ENCODE peak calls at places on chromosomes 4 and X, in eight cellular contexts. One of them, this sample, is unnamed.
A peak's percentile ranks its signal among the peaks of the same experiment; 100 is the strongest.

GRCh38 chr4:112213091-112213490 is 18.5 kb upstream of the AP1AR start:
- DNase-seq in HFF-Myc: no peak
- DNase-seq in right lobe of liver: no peak
- DNase-seq in AG04450: no peak
- DNase-seq in PC-3: no peak
- DNase-seq in PC-9: no peak
- DNase-seq in A549: no peak
- DNase-seq in upper lobe of left lung: no peak
- DNase-seq in this sample: no peak

GRCh38 chr4:35125995-35126712 is 1118.2 kb downstream of the ARAP2 start:
- DNase-seq in right lobe of liver: peak; percentile 30
- DNase-seq in AG04450: no peak
- DNase-seq in PC-9: no peak
- DNase-seq in A549: no peak
- DNase-seq in upper lobe of left lung: no peak
- DNase-seq in PC-3: no peak
- DNase-seq in HFF-Myc: no peak
- DNase-seq in this sample: no peak

GRCh38 chrX:136065044-136065671 is 79.9 kb downstream of the SLC9A6 start:
- DNase-seq in HFF-Myc: no peak
- DNase-seq in upper lobe of left lung: peak; percentile 8
- DNase-seq in PC-9: peak; percentile 92
- DNase-seq in AG04450: no peak
- DNase-seq in PC-3: peak; percentile 88
- DNase-seq in A549: no peak
- DNase-seq in right lobe of liver: peak; percentile 24
- DNase-seq in this sample: peak; percentile 47

GRCh38 chr4:76744253-76744921 is 153.6 kb downstream of the SOWAHB start:
- DNase-seq in A549: no peak
- DNase-seq in upper lobe of left lung: no peak
- DNase-seq in HFF-Myc: no peak
- DNase-seq in PC-9: no peak
- DNase-seq in AG04450: no peak
- DNase-seq in PC-3: peak; percentile 28
- DNase-seq in right lobe of liver: no peak
- DNase-seq in this sample: no peak

GRCh38 chr4:24980064-24980690 is 50.6 kb downstream of the LGI2 start:
- DNase-seq in PC-3: peak; percentile 73
- DNase-seq in HFF-Myc: peak; percentile 39
- DNase-seq in upper lobe of left lung: no peak
- DNase-seq in AG04450: peak; percentile 29
- DNase-seq in right lobe of liver: no peak
- DNase-seq in PC-9: peak; percentile 40
- DNase-seq in A549: peak; percentile 51
- DNase-seq in this sample: peak; percentile 44

GRCh38 chr4:109942292-109942926 is 29.7 kb downstream of the EGF start:
- DNase-seq in HFF-Myc: no peak
- DNase-seq in upper lobe of left lung: no peak
- DNase-seq in A549: no peak
- DNase-seq in PC-3: no peak
- DNase-seq in right lobe of liver: peak; percentile 44
- DNase-seq in PC-9: no peak
- DNase-seq in AG04450: no peak
- DNase-seq in this sample: no peak

GRCh38 chr4:159105761-159106243 is 2.9 kb downstream of the RAPGEF2 start:
- DNase-seq in upper lobe of left lung: no peak
- DNase-seq in right lobe of liver: no peak
- DNase-seq in HFF-Myc: no peak
- DNase-seq in PC-3: peak; percentile 63
- DNase-seq in PC-9: peak; percentile 52
- DNase-seq in AG04450: no peak
- DNase-seq in A549: no peak
- DNase-seq in this sample: no peak

GRCh38 chr4:52372269-52372668 is 286.8 kb downstream of the USP46 start:
- DNase-seq in right lobe of liver: no peak
- DNase-seq in PC-9: no peak
- DNase-seq in AG04450: no peak
- DNase-seq in HFF-Myc: no peak
- DNase-seq in A549: no peak
- DNase-seq in PC-3: no peak
- DNase-seq in upper lobe of left lung: no peak
- DNase-seq in this sample: no peak

GRCh38 chr4:168886361-168886760 is 123.7 kb downstream of the CBR4 start:
- DNase-seq in right lobe of liver: no peak
- DNase-seq in HFF-Myc: no peak
- DNase-seq in PC-9: peak; percentile 55
- DNase-seq in AG04450: no peak
- DNase-seq in A549: peak; percentile 25
- DNase-seq in upper lobe of left lung: no peak
- DNase-seq in PC-3: peak; percentile 22
- DNase-seq in this sample: no peak

GRCh38 chr4:101695176-101695575 is 95.4 kb upstream of the BANK1 start:
- DNase-seq in A549: no peak
- DNase-seq in HFF-Myc: no peak
- DNase-seq in right lobe of liver: no peak
- DNase-seq in PC-3: peak; percentile 40
- DNase-seq in PC-9: no peak
- DNase-seq in upper lobe of left lung: no peak
- DNase-seq in AG04450: no peak
- DNase-seq in this sample: no peak

GRCh38 chr4:40311811-40312346 is 23.3 kb upstream of the CHRNA9 start:
- DNase-seq in HFF-Myc: no peak
- DNase-seq in A549: peak; percentile 58
- DNase-seq in PC-3: no peak
- DNase-seq in right lobe of liver: no peak
- DNase-seq in PC-9: peak; percentile 90
- DNase-seq in AG04450: no peak
- DNase-seq in upper lobe of left lung: no peak
- DNase-seq in this sample: no peak

GRCh38 chr4:187827631-187828030 is 167.9 kb upstream of the ZFP42 start:
- DNase-seq in upper lobe of left lung: no peak
- DNase-seq in PC-3: no peak
- DNase-seq in PC-9: no peak
- DNase-seq in right lobe of liver: no peak
- DNase-seq in A549: peak; percentile 17
- DNase-seq in AG04450: peak; percentile 11
- DNase-seq in HFF-Myc: no peak
- DNase-seq in this sample: no peak

GRCh38 chr4:170014359-170015008 is 11.7 kb downstream of the MFAP3L start:
- DNase-seq in PC-9: no peak
- DNase-seq in A549: no peak
- DNase-seq in AG04450: no peak
- DNase-seq in HFF-Myc: no peak
- DNase-seq in PC-3: no peak
- DNase-seq in upper lobe of left lung: no peak
- DNase-seq in right lobe of liver: no peak
- DNase-seq in this sample: no peak

GRCh38 chrX:118560380-118560932 is 64.8 kb downstream of the DOCK11 start:
- DNase-seq in HFF-Myc: no peak
- DNase-seq in PC-3: no peak
- DNase-seq in A549: no peak
- DNase-seq in upper lobe of left lung: no peak
- DNase-seq in AG04450: no peak
- DNase-seq in PC-9: no peak
- DNase-seq in right lobe of liver: no peak
- DNase-seq in this sample: no peak

GRCh38 chr4:98319021-98319420 is 57.8 kb downstream of the RAP1GDS1 start:
- DNase-seq in HFF-Myc: no peak
- DNase-seq in AG04450: no peak
- DNase-seq in upper lobe of left lung: no peak
- DNase-seq in A549: no peak
- DNase-seq in PC-3: no peak
- DNase-seq in PC-9: no peak
- DNase-seq in right lobe of liver: no peak
- DNase-seq in this sample: no peak

GRCh38 chr4:52643846-52644245 is 15.3 kb downstream of the USP46 start:
- DNase-seq in upper lobe of left lung: no peak
- DNase-seq in HFF-Myc: no peak
- DNase-seq in PC-3: peak; percentile 45
- DNase-seq in right lobe of liver: peak; percentile 91
- DNase-seq in AG04450: peak; percentile 20
- DNase-seq in A549: no peak
- DNase-seq in PC-9: no peak
- DNase-seq in this sample: no peak

GRCh38 chrX:25523574-25523973 is 507.8 kb upstream of the ARX start:
- DNase-seq in PC-3: peak; percentile 23
- DNase-seq in HFF-Myc: no peak
- DNase-seq in A549: peak; percentile 54
- DNase-seq in PC-9: no peak
- DNase-seq in right lobe of liver: peak; percentile 32
- DNase-seq in AG04450: no peak
- DNase-seq in upper lobe of left lung: no peak
- DNase-seq in this sample: peak; percentile 18

GRCh38 chr4:128394778-128395177 is 107.2 kb upstream of the PGRMC2 start:
- DNase-seq in right lobe of liver: no peak
- DNase-seq in A549: no peak
- DNase-seq in HFF-Myc: no peak
- DNase-seq in AG04450: no peak
- DNase-seq in PC-9: no peak
- DNase-seq in PC-3: no peak
- DNase-seq in upper lobe of left lung: no peak
- DNase-seq in this sample: no peak

GRCh38 chr4:99572527-99573240 is 1.9 kb upstream of the MTTP start:
- DNase-seq in PC-9: no peak
- DNase-seq in PC-3: peak; percentile 23
- DNase-seq in AG04450: no peak
- DNase-seq in right lobe of liver: no peak
- DNase-seq in A549: no peak
- DNase-seq in HFF-Myc: no peak
- DNase-seq in upper lobe of left lung: no peak
- DNase-seq in this sample: no peak

GRCh38 chr4:84862064-84862463 is 104.4 kb downstream of the WDFY3 start:
- DNase-seq in PC-9: no peak
- DNase-seq in PC-3: no peak
- DNase-seq in right lobe of liver: no peak
- DNase-seq in HFF-Myc: no peak
- DNase-seq in upper lobe of left lung: no peak
- DNase-seq in AG04450: no peak
- DNase-seq in A549: no peak
- DNase-seq in this sample: no peak

GRCh38 chrX:109997786-109998452 is 5.0 kb upstream of the TMEM164 start:
- DNase-seq in PC-3: peak; percentile 19
- DNase-seq in AG04450: no peak
- DNase-seq in upper lobe of left lung: no peak
- DNase-seq in HFF-Myc: no peak
- DNase-seq in right lobe of liver: no peak
- DNase-seq in A549: no peak
- DNase-seq in PC-9: no peak
- DNase-seq in this sample: no peak

GRCh38 chrX:37958493-37959211 is 47.7 kb upstream of the SYTL5 start:
- DNase-seq in PC-3: no peak
- DNase-seq in HFF-Myc: no peak
- DNase-seq in AG04450: no peak
- DNase-seq in PC-9: no peak
- DNase-seq in right lobe of liver: no peak
- DNase-seq in upper lobe of left lung: no peak
- DNase-seq in A549: no peak
- DNase-seq in this sample: no peak
- TF ChIP-seq CTCF in PC-3: no peak
- TF ChIP-seq CTCF in HFF-Myc: no peak
- TF ChIP-seq CTCF in AG04450: no peak
- TF ChIP-seq CTCF in PC-9: no peak
- TF ChIP-seq CTCF in right lobe of liver: no peak
- TF ChIP-seq CTCF in upper lobe of left lung: no peak
- TF ChIP-seq CTCF in A549: no peak
- TF ChIP-seq CTCF in this sample: no peak

GRCh38 chrX:16666541-16666940 is 16.6 kb downstream of the S100G start:
- DNase-seq in right lobe of liver: no peak
- DNase-seq in AG04450: no peak
- DNase-seq in HFF-Myc: no peak
- DNase-seq in PC-3: peak; percentile 42
- DNase-seq in upper lobe of left lung: no peak
- DNase-seq in A549: no peak
- DNase-seq in PC-9: no peak
- DNase-seq in this sample: no peak

GRCh38 chrX:16662402-16662801 is 12.4 kb downstream of the S100G start:
- DNase-seq in upper lobe of left lung: no peak
- DNase-seq in AG04450: no peak
- DNase-seq in HFF-Myc: no peak
- DNase-seq in right lobe of liver: no peak
- DNase-seq in PC-3: peak; percentile 44
- DNase-seq in A549: no peak
- DNase-seq in PC-9: no peak
- DNase-seq in this sample: no peak

GRCh38 chrX:16664059-16664458 is 14.1 kb downstream of the S100G start:
- DNase-seq in upper lobe of left lung: no peak
- DNase-seq in right lobe of liver: no peak
- DNase-seq in AG04450: no peak
- DNase-seq in HFF-Myc: no peak
- DNase-seq in PC-3: peak; percentile 60
- DNase-seq in A549: no peak
- DNase-seq in PC-9: no peak
- DNase-seq in this sample: no peak

GRCh38 chrX:16665089-16665488 is 15.1 kb downstream of the S100G start:
- DNase-seq in right lobe of liver: no peak
- DNase-seq in PC-9: no peak
- DNase-seq in HFF-Myc: peak; percentile 55
- DNase-seq in upper lobe of left lung: no peak
- DNase-seq in PC-3: no peak
- DNase-seq in AG04450: no peak
- DNase-seq in A549: no peak
- DNase-seq in this sample: no peak

GRCh38 chrX:16664626-16665025 is 14.7 kb downstream of the S100G start:
- DNase-seq in A549: no peak
- DNase-seq in AG04450: no peak
- DNase-seq in PC-3: peak; percentile 33
- DNase-seq in upper lobe of left lung: no peak
- DNase-seq in HFF-Myc: no peak
- DNase-seq in right lobe of liver: no peak
- DNase-seq in PC-9: no peak
- DNase-seq in this sample: no peak
- TF ChIP-seq CTCF in A549: no peak
- TF ChIP-seq CTCF in AG04450: no peak
- TF ChIP-seq CTCF in PC-3: peak; percentile 44
- TF ChIP-seq CTCF in upper lobe of left lung: no peak
- TF ChIP-seq CTCF in HFF-Myc: no peak
- TF ChIP-seq CTCF in right lobe of liver: no peak
- TF ChIP-seq CTCF in PC-9: no peak
- TF ChIP-seq CTCF in this sample: no peak

DNA sequence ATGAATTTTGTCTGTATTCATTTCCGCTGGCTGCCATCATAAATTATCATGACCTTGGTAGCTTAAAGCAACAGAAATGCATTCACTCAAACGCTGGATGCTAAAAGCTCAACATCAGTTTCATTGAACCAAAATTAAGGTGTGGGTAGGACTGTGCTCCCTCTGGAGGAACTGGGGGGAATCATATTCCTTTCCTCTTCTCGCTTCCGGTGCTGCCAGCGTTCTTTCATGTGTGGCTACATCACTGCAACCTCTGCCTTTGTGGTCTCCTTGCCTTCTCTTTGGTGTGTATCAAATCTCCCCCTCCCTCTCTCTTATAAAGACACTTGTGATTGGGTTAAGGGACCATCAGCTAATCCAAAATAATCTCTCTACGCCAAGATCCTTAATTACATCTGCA is 39.5 kb downstream of the NEIL3 start:
- DNase-seq in upper lobe of left lung: no peak
- DNase-seq in AG04450: no peak
- DNase-seq in right lobe of liver: no peak
- DNase-seq in PC-3: no peak
- DNase-seq in HFF-Myc: no peak
- DNase-seq in A549: no peak
- DNase-seq in PC-9: no peak
- DNase-seq in this sample: no peak
- TF ChIP-seq CTCF in upper lobe of left lung: no peak
- TF ChIP-seq CTCF in AG04450: no peak
- TF ChIP-seq CTCF in right lobe of liver: no peak
- TF ChIP-seq CTCF in PC-3: no peak
- TF ChIP-seq CTCF in HFF-Myc: no peak
- TF ChIP-seq CTCF in A549: no peak
- TF ChIP-seq CTCF in PC-9: no peak
- TF ChIP-seq CTCF in this sample: no peak

GRCh38 chrX:85052636-85053343 is 49.1 kb downstream of the APOOL start:
- DNase-seq in upper lobe of left lung: no peak
- DNase-seq in right lobe of liver: no peak
- DNase-seq in A549: peak; percentile 26
- DNase-seq in PC-9: peak; percentile 60
- DNase-seq in AG04450: peak; percentile 42
- DNase-seq in PC-3: peak; percentile 68
- DNase-seq in HFF-Myc: peak; percentile 6
- DNase-seq in this sample: no peak
- TF ChIP-seq CTCF in upper lobe of left lung: no peak
- TF ChIP-seq CTCF in right lobe of liver: peak; percentile 21
- TF ChIP-seq CTCF in A549: peak; percentile 53
- TF ChIP-seq CTCF in PC-9: peak; percentile 49
- TF ChIP-seq CTCF in AG04450: peak; percentile 32
- TF ChIP-seq CTCF in PC-3: peak; percentile 52
- TF ChIP-seq CTCF in HFF-Myc: peak; percentile 8
- TF ChIP-seq CTCF in this sample: no peak